ENCODE peak calls at places on chromosome 17, in six cellular contexts. D is head of caudate nucleus; C is hippocampal formation; H is activated T-cell treated with anti-CD3 and anti-CD28 coated beads for 1 hour; Y is NCI-H345; W is activated effector memory CD4-positive, alpha-beta T cell treated with anti-CD3 and anti-CD28 coated beads, Interleukin-2, amount 50 U/mL, for 16 hours. E is an unnamed sample.

GRCh38 chr17:9104370-9105041 is 83.2 kb downstream of the NTN1 start:
- DNase-seq in D (no peak), C (no peak), H (no peak), Y (no peak), W (peak), E (peak)

GRCh38 chr17:50641339-50641725 is 6.7 kb downstream of the ABCC3 start:
- DNase-seq in D (no peak), C (no peak), H (no peak), Y (no peak), W (no peak), E (no peak)

GRCh38 chr17:56707312-56708219 is 114.1 kb downstream of the NOG start:
- DNase-seq in D (no peak), C (no peak), H (no peak), Y (no peak), W (no peak), E (no peak)

GRCh38 chr17:17071531-17072360 is 29.5 kb downstream of the MPRIP start:
- DNase-seq in D (peak), C (no peak), H (no peak), Y (no peak), W (peak), E (peak)

GRCh38 chr17:40024901-40025300 is 9.7 kb downstream of the CSF3 start:
- DNase-seq in D (no peak), C (no peak), H (no peak), Y (no peak), W (no peak), E (no peak)

GRCh38 chr17:67322039-67322787 is 44.2 kb downstream of the PSMD12 start:
- DNase-seq in D (no peak), C (no peak), H (no peak), Y (no peak), W (no peak), E (no peak)

GRCh38 chr17:60134396-60135159 is 15.2 kb upstream of the CA4 start:
- DNase-seq in D (no peak), C (no peak), H (no peak), Y (peak), W (peak), E (no peak)

GRCh38 chr17:80311216-80311827 is 50.7 kb downstream of the RNF213 start:
- DNase-seq in D (no peak), C (no peak), H (no peak), Y (no peak), W (peak), E (peak)

GRCh38 chr17:17420561-17421269 is 56.1 kb upstream of the MED9 start:
- DNase-seq in D (no peak), C (no peak), H (no peak), Y (no peak), W (no peak), E (peak)

GRCh38 chr17:77424585-77425344 is 284.0 kb downstream of the SEC14L1 start:
- DNase-seq in D (peak), C (peak), H (no peak), Y (no peak), W (no peak), E (peak)

GRCh38 chr17:31900877-31901276 is 631 bp downstream of the UTP6 start:
- DNase-seq in D (no peak), C (no peak), H (no peak), Y (no peak), W (no peak), E (no peak)

GRCh38 chr17:19507673-19508326 is 25.9 kb upstream of the SLC47A1 start:
- DNase-seq in D (peak), C (peak), H (peak), Y (peak), W (peak), E (peak)

GRCh38 chr17:64608571-64608981 is 53.5 kb downstream of the SMURF2 start:
- DNase-seq in D (no peak), C (no peak), H (no peak), Y (no peak), W (no peak), E (no peak)

GRCh38 chr17:55289978-55290377 is 25.2 kb downstream of the HLF start:
- DNase-seq in D (no peak), C (no peak), H (no peak), Y (no peak), W (no peak), E (no peak)

GRCh38 chr17:17305282-17305801 is 2.2 kb downstream of the NT5M start:
- DNase-seq in D (no peak), C (no peak), H (peak), Y (no peak), W (peak), E (no peak)

GRCh38 chr17:57438031-57438731 is 181.9 kb downstream of the MSI2 start:
- DNase-seq in D (no peak), C (no peak), H (no peak), Y (no peak), W (no peak), E (no peak)

GRCh38 chr17:1003972-1004768 is 7.2 kb downstream of the TIMM22 start:
- DNase-seq in D (no peak), C (no peak), H (no peak), Y (no peak), W (no peak), E (no peak)

GRCh38 chr17:41962768-41963434 is 3.7 kb upstream of the CNP start:
- DNase-seq in D (peak), C (peak), H (peak), Y (peak), W (peak), E (no peak)

GRCh38 chr17:75872434-75873351 is 5.7 kb downstream of the TRIM47 start:
- DNase-seq in D (peak), C (no peak), H (peak), Y (peak), W (peak), E (no peak)

GRCh38 chr17:74870512-74870911 is 2.3 kb downstream of the FDXR start:
- DNase-seq in D (no peak), C (no peak), H (no peak), Y (no peak), W (no peak), E (no peak)

GRCh38 chr17:55414983-55415382 is 6.7 kb downstream of the MMD start:
- DNase-seq in D (no peak), C (no peak), H (no peak), Y (no peak), W (no peak), E (no peak)

GRCh38 chr17:62852195-62852594 is 44.1 kb upstream of the MARCHF10 start:
- DNase-seq in D (no peak), C (no peak), H (no peak), Y (no peak), W (peak), E (no peak)

GRCh38 chr17:1146551-1147265 is 33.1 kb downstream of the ABR start:
- DNase-seq in D (no peak), C (no peak), H (no peak), Y (no peak), W (no peak), E (no peak)

GRCh38 chr17:75849724-75850123 is 5.4 kb downstream of the WBP2 start:
- DNase-seq in D (no peak), C (no peak), H (no peak), Y (no peak), W (peak), E (no peak)

GRCh38 chr17:13222931-13223330 is 205.1 kb upstream of the ELAC2 start:
- DNase-seq in D (no peak), C (no peak), H (no peak), Y (no peak), W (no peak), E (no peak)

GRCh38 chr17:16477255-16477654 is 14.7 kb downstream of the LRRC75A start:
- DNase-seq in D (no peak), C (no peak), H (no peak), Y (no peak), W (no peak), E (no peak)

GRCh38 chr17:45132302-45132568 is at the start of gene PLCD3:
- DNase-seq in D (no peak), C (no peak), H (no peak), Y (no peak), W (no peak), E (no peak)